ENCODE peak calls at places on chromosome 5, in five cellular contexts. Q is foreskin fibroblast, S is MG63, Y is HFF-Myc, U is A549. V is an unnamed sample.

GRCh38 chr5:179345429-179346321 is at the start of gene ADAMTS2:
- DNase-seq in Q (peak), S (peak), Y (no peak), U (no peak), V (no peak)

GRCh38 chr5:97100486-97100885 is 41.9 kb downstream of the LIX1 start:
- DNase-seq in Q (no peak), S (no peak), Y (no peak), U (no peak), V (no peak)

GRCh38 chr5:179797741-179798140 is 4.0 kb downstream of the LTC4S start:
- DNase-seq in Q (no peak), S (no peak), Y (no peak), U (no peak), V (no peak)

GRCh38 chr5:135437796-135438560 is 9.2 kb downstream of the DCANP1 start:
- DNase-seq in Q (peak), S (peak), Y (peak), U (no peak), V (no peak)

GRCh38 chr5:84597904-84598303 is 213.2 kb upstream of the EDIL3 start:
- DNase-seq in Q (no peak), S (no peak), Y (no peak), U (no peak), V (no peak)

GRCh38 chr5:123545506-123545905 is 33.5 kb downstream of the CSNK1G3 start:
- DNase-seq in Q (peak), S (peak), Y (no peak), U (peak), V (no peak)

GRCh38 chr5:7047862-7048261 is 334.6 kb downstream of the TENT4A start:
- DNase-seq in Q (no peak), S (no peak), Y (no peak), U (no peak), V (no peak)

GRCh38 chr5:145557345-145557744 is 277.8 kb downstream of the PRELID2 start:
- DNase-seq in Q (peak), S (no peak), Y (no peak), U (no peak), V (no peak)

GRCh38 chr5:181084631-181085195 is 44.6 kb downstream of the BTNL9 start:
- DNase-seq in Q (no peak), S (no peak), Y (no peak), U (no peak), V (peak)

GRCh38 chr5:132876020-132876759 is 2.7 kb downstream of the LEAP2 start:
- DNase-seq in Q (peak), S (no peak), Y (no peak), U (no peak), V (no peak)

GRCh38 chr5:74104469-74104868 is 478.5 kb downstream of the ARHGEF28 start:
- DNase-seq in Q (no peak), S (no peak), Y (no peak), U (no peak), V (no peak)

GRCh38 chr5:153358315-153358976 is 132.0 kb upstream of the GRIA1 start:
- DNase-seq in Q (no peak), S (no peak), Y (no peak), U (no peak), V (no peak)
- H3K4me3 ChIP-seq in Q (no peak), S (no peak), Y (no peak), U (no peak), V (no peak)

GRCh38 chr5:142316681-142317080 is 8.1 kb downstream of the SPRY4 start:
- DNase-seq in Q (no peak), S (peak), Y (no peak), U (no peak), V (no peak)
- H3K4me3 ChIP-seq in Q (no peak), S (no peak), Y (no peak), U (no peak), V (no peak)

GRCh38 chr5:1537166-1538154 is 13.7 kb upstream of the LPCAT1 start:
- DNase-seq in Q (no peak), S (no peak), Y (no peak), U (no peak), V (no peak)
- H3K4me3 ChIP-seq in Q (no peak), S (peak), Y (no peak), U (peak), V (peak)

GRCh38 chr5:20972419-20972925 is 984.5 kb upstream of the CDH18 start:
- DNase-seq in Q (no peak), S (peak), Y (no peak), U (peak), V (no peak)
- H3K4me3 ChIP-seq in Q (no peak), S (peak), Y (no peak), U (peak), V (no peak)

DNA sequence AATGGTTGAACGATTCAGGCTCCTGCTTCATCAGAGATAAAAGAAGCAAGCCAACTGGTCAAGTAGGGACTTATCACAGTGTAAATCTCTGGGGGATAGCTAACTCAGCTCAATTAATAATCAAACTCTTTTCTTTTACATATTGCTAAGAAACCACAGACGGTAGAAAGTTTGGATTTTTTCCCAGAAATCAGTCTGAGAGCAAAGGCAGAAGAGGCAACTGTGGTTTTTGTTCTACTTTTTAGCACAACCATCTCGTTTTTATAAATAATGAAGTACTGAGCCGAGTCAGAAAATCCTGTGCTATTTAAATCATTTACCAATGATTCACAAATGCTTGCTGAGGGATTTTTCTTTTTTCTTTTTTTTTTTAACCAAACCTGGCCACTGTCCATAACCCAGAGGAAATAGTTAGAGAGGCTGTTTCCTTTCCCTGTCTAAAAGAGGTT is 264.8 kb upstream of the FAM174A start:
- DNase-seq in Q (no peak), S (no peak), Y (no peak), U (no peak), V (no peak)
- H3K4me3 ChIP-seq in Q (no peak), S (no peak), Y (no peak), U (no peak), V (no peak)

DNA sequence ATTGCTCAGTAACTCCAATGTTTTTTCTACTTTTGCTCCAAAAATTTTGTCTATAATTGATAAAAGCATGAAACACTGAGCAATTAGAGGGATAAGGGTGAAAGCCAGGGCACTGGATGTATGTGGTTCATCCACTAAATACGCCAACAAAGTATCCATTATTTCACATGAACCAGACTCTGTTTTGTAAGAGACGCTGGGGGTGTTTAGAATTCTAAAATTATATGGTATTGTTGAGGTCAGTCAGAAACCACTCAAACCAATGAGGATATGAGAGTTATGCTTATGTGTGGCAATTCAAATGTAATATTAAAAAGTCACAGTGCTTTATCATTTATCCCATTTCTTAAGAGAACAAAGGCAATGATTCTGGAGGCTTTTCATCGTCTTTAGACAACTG is 220.2 kb downstream of the EFNA5 start:
- DNase-seq in Q (no peak), S (no peak), Y (no peak), U (no peak), V (no peak)
- H3K4me3 ChIP-seq in Q (no peak), S (no peak), Y (no peak), U (no peak), V (no peak)

GRCh38 chr5:88734983-88735382 is 148.0 kb downstream of the MEF2C start:
- DNase-seq in Q (no peak), S (peak), Y (no peak), U (no peak), V (no peak)

GRCh38 chr5:88734191-88734640 is 148.8 kb downstream of the MEF2C start:
- DNase-seq in Q (no peak), S (peak), Y (no peak), U (no peak), V (no peak)

GRCh38 chr5:88729476-88730182 is 153.4 kb downstream of the MEF2C start:
- DNase-seq in Q (peak), S (peak), Y (peak), U (peak), V (peak)

GRCh38 chr5:88732862-88733261 is 150.1 kb downstream of the MEF2C start:
- DNase-seq in Q (no peak), S (no peak), Y (no peak), U (no peak), V (no peak)

DNA sequence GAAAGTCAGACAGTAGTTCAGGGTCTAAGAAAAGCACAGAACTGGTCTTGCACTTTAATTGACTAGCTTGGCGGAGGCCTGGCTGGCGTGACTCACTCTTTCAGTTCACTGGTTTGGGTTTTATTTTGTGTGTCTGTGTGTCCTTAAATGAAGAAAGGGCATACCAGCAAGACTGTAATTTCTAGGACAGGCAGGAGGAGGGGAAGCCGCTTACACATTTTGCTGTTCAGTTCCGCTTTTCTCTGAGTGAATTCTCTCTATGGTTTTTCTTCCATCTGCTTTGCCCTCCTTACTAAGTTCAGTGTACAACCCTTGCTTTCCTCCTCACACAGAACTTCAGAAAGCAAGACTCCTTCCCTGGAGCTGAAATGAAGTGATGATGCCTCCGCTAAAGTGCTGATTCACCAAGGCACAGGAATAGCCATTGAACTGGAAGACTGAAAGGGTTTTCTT is 150.8 kb downstream of the MEF2C start:
- DNase-seq in Q (peak), S (peak), Y (no peak), U (no peak), V (peak)
- H3K4me3 ChIP-seq in Q (no peak), S (no peak), Y (no peak), U (no peak), V (no peak)

DNA sequence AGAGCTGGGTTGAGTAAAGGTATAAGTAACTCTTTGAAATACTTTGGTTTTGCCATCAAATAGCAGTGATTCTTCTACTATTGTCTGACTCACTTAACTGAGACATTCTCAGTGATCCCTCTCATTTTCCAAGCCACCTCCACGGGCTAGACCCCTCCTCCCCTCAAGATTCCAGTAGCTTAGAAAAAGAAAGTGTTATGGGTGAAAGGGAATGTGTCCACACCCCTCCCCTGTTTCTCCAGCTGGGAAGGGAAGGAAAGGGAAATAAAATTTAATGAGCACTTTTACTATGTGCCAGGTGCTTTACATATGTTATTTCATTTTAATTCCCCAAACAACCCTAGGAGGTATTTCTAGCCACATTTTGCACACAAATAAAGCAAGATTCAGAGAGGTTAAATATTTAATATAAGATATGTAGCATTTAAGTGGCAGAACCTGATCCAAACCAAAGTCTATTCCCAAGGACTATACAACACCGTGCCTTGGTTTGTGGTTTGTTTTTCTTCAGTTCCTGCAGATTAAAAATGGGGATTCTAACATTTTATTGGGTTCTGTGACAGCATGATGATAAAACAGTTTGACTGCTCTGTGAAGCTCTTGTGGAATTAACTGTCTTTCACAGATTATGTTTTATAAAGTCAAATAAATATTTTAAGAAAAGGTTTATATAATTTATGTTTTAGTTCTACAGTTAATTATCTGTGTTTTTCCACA is 135.9 kb downstream of the ZSWIM6 start:
- DNase-seq in Q (peak), S (peak), Y (peak), U (no peak), V (peak)
- H3K4me3 ChIP-seq in Q (no peak), S (no peak), Y (no peak), U (no peak), V (no peak)

GRCh38 chr5:64767959-64768357 is 533 bp downstream of the SREK1IP1 start:
- DNase-seq in Q (no peak), S (peak), Y (no peak), U (no peak), V (no peak)

GRCh38 chr5:64768358-64769312 is at the start of the genes CWC27 and SREK1IP1:
- DNase-seq in Q (peak), S (peak), Y (peak), U (peak), V (peak)

GRCh38 chr5:64766105-64766504 is 2.4 kb downstream of the SREK1IP1 start:
- DNase-seq in Q (peak), S (no peak), Y (no peak), U (no peak), V (no peak)

GRCh38 chr5:64763948-64764503 is 4.5 kb downstream of the SREK1IP1 start:
- DNase-seq in Q (no peak), S (no peak), Y (no peak), U (no peak), V (no peak)

DNA sequence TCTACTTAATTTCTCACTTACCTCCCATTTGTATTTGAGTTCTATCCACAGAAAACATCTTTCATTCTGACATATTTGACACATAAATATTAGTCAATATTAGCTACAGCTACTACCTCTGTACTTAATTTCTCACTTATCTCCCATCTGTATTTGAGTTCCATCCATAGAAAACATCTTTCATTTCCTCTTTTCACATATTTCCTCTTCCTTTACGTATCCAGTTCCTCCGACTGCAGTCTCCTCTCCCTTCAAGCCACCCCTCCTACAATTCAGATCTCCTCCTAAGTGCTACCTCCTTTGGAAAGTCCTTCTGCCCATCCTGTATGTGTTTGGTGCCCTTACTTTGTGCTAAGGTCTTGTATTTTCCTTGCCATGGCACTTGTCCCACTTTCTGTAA is 1.6 kb downstream of the SREK1IP1 start:
- DNase-seq in Q (no peak), S (no peak), Y (no peak), U (no peak), V (no peak)
- H3K4me3 ChIP-seq in Q (peak), S (peak), Y (peak), U (peak), V (no peak)

GRCh38 chr5:112691758-112692157 is 45.9 kb upstream of the APC start:
- DNase-seq in Q (peak), S (no peak), Y (no peak), U (peak), V (no peak)
- H3K4me3 ChIP-seq in Q (no peak), S (no peak), Y (no peak), U (no peak), V (no peak)